ENCODE peak calls at places on chromosome 1, in four cellular contexts. One of them, this sample, is unnamed.

GRCh38 chr1:36016686-36017085 is 67.2 kb upstream of the TEKT2 start:
- DNase-seq in lung microvascular endothelial cell: no peak
- DNase-seq in GM04504: no peak
- DNase-seq in GM03348: no peak
- DNase-seq in this sample: no peak

GRCh38 chr1:109499661-109500536 is 6.0 kb downstream of the CYB561D1 start:
- DNase-seq in GM03348: peak
- DNase-seq in lung microvascular endothelial cell: peak
- DNase-seq in GM04504: no peak
- DNase-seq in this sample: no peak

GRCh38 chr1:220788900-220789299 is 2.2 kb downstream of the MTARC1 start:
- DNase-seq in lung microvascular endothelial cell: no peak
- DNase-seq in GM03348: no peak
- DNase-seq in GM04504: no peak
- DNase-seq in this sample: no peak

GRCh38 chr1:209218113-209218512 is 365.4 kb upstream of the CAMK1G start:
- DNase-seq in lung microvascular endothelial cell: no peak
- DNase-seq in GM04504: no peak
- DNase-seq in GM03348: no peak
- DNase-seq in this sample: no peak

GRCh38 chr1:203539831-203540546 is 46.0 kb downstream of the OPTC start:
- DNase-seq in GM03348: no peak
- DNase-seq in lung microvascular endothelial cell: no peak
- DNase-seq in GM04504: no peak
- DNase-seq in this sample: no peak

GRCh38 chr1:89779541-89779940 is 41.3 kb upstream of the LRRC8D start:
- DNase-seq in GM03348: no peak
- DNase-seq in GM04504: no peak
- DNase-seq in lung microvascular endothelial cell: no peak
- DNase-seq in this sample: no peak

GRCh38 chr1:53572061-53572801 is 113.0 kb downstream of the DMRTB1 start:
- DNase-seq in lung microvascular endothelial cell: peak
- DNase-seq in GM03348: peak
- DNase-seq in GM04504: peak
- DNase-seq in this sample: no peak

GRCh38 chr1:11188381-11188780 is 774 bp upstream of the ANGPTL7 start:
- DNase-seq in GM03348: peak
- DNase-seq in lung microvascular endothelial cell: no peak
- DNase-seq in GM04504: no peak
- DNase-seq in this sample: no peak

GRCh38 chr1:158016651-158017335 is 23.3 kb downstream of the KIRREL1 start:
- DNase-seq in GM03348: no peak
- DNase-seq in GM04504: no peak
- DNase-seq in lung microvascular endothelial cell: peak
- DNase-seq in this sample: no peak

GRCh38 chr1:34591751-34592629 is 162.9 kb upstream of the GJB5 start:
- DNase-seq in GM04504: no peak
- DNase-seq in lung microvascular endothelial cell: no peak
- DNase-seq in GM03348: peak
- DNase-seq in this sample: no peak

GRCh38 chr1:212167098-212167497 is 118.1 kb upstream of the PPP2R5A start:
- DNase-seq in lung microvascular endothelial cell: peak
- DNase-seq in GM04504: peak
- DNase-seq in GM03348: no peak
- DNase-seq in this sample: peak

GRCh38 chr1:160161965-160162705 is 10.7 kb downstream of the ATP1A4 start:
- DNase-seq in GM03348: peak
- DNase-seq in lung microvascular endothelial cell: peak
- DNase-seq in GM04504: no peak
- DNase-seq in this sample: no peak

GRCh38 chr1:190084552-190084951 is 393.1 kb downstream of the BRINP3 start:
- DNase-seq in GM04504: no peak
- DNase-seq in GM03348: no peak
- DNase-seq in lung microvascular endothelial cell: no peak
- DNase-seq in this sample: no peak

GRCh38 chr1:16178596-16179497 is 23.0 kb upstream of the EPHA2 start:
- DNase-seq in lung microvascular endothelial cell: no peak
- DNase-seq in GM04504: no peak
- DNase-seq in GM03348: no peak
- DNase-seq in this sample: no peak

This sample was measured in glomerular endothelial cell.